ENCODE peak calls at places on chromosomes 12 and 14, in seven cellular contexts. H is upper lobe of left lung, K is tibial nerve, R is IMR-90, O is NB4, N is Peyer's patch, X is transverse colon. D is an unnamed sample.

GRCh38 chr14:85076111-85076510 is 453.8 kb upstream of the FLRT2 start:
- DNase-seq in H (no peak), K (no peak), R (no peak), O (no peak), N (no peak), X (no peak), D (no peak)

GRCh38 chr12:57737467-57738141 is 938 bp downstream of the AGAP2 start:
- DNase-seq in H (peak), K (no peak), R (peak), O (no peak), N (peak), X (no peak), D (no peak)

GRCh38 chr12:48296586-48297396 is 53.9 kb downstream of the ZNF641 start:
- DNase-seq in H (peak), K (peak), R (peak), O (peak), N (peak), X (peak), D (peak)

GRCh38 chr12:89349814-89350213 is 2.5 kb downstream of the DUSP6 start:
- DNase-seq in H (no peak), K (no peak), R (peak), O (peak), N (no peak), X (peak), D (peak)

GRCh38 chr14:58292192-58292591 is 6.2 kb upstream of the ARID4A start:
- DNase-seq in H (no peak), K (no peak), R (no peak), O (no peak), N (no peak), X (no peak), D (no peak)

GRCh38 chr12:46803517-46803916 is 22.3 kb downstream of the SLC38A4 start:
- DNase-seq in H (no peak), K (no peak), R (no peak), O (no peak), N (no peak), X (no peak), D (no peak)

GRCh38 chr14:86654558-86655184 is 1124.7 kb downstream of the FLRT2 start:
- DNase-seq in H (no peak), K (peak), R (peak), O (peak), N (no peak), X (peak), D (peak)

GRCh38 chr12:42296503-42297109 is 29.3 kb downstream of the ZCRB1 start:
- DNase-seq in H (no peak), K (no peak), R (no peak), O (peak), N (no peak), X (no peak), D (no peak)

GRCh38 chr12:58081488-58081887 is 140.1 kb downstream of the ATP23 start:
- DNase-seq in H (no peak), K (no peak), R (no peak), O (no peak), N (no peak), X (no peak), D (no peak)

GRCh38 chr14:81219821-81220487 is 805 bp downstream of the GTF2A1 start:
- DNase-seq in H (peak), K (no peak), R (peak), O (peak), N (peak), X (peak), D (peak)

GRCh38 chr14:81221579-81222102 is 882 bp upstream of the GTF2A1 start:
- DNase-seq in H (no peak), K (no peak), R (peak), O (peak), N (no peak), X (no peak), D (no peak)

GRCh38 chr14:81220488-81220766 is 332 bp downstream of the GTF2A1 start:
- DNase-seq in H (no peak), K (no peak), R (no peak), O (no peak), N (no peak), X (no peak), D (no peak)

GRCh38 chr14:81219210-81219820 is 1.4 kb downstream of the GTF2A1 start:
- DNase-seq in H (peak), K (peak), R (peak), O (peak), N (peak), X (peak), D (peak)

DNA sequence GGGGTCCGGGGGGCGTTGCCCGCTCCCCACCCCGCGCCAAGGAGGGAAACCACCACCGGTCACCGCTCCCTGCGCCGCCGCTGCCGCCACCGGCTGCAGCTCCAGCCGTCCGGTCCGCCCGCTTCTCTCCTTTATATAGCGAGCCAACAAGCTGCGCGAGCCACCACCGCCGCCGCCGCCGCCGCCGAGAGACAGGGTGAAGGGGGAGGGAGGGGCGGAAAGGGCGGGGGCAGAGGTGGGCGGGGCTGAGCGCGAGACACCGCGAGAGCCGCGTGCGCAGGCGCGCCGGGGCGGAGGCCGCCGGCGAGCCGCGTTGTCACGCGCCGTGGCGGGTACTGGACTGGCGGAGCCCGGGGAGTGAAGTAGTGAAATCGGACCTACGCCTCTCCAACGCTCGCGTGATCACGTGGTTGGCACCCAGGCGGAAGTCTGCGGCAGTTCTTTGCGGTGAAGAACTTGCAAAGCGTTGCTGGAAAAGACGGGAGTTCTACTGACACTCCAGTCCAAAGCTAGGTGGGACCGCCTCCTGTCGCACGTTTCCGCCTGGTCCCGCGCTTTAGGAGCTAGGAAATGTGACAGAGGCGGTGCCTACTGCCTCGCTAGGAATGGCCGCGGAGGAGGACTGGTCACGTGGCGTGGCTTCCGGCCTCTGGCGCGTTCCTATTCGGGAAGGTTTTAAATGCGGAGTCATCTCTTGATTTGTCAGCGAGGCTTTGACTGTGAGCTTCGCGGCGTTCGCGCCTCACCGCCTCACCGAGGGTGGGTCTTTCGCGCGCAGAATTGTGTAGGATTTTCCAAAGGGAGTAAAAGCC is at the start of gene GTF2A1:
- DNase-seq in H (peak), K (peak), R (peak), O (peak), N (peak), X (peak), D (peak)
- TF ChIP-seq POLR2A in H (peak), K (peak), R (peak), O (peak), N (peak), X (peak), D (no peak)

GRCh38 chr14:68598621-68599447 is 194.0 kb downstream of the ZFP36L1 start:
- DNase-seq in H (peak), K (peak), R (peak), O (peak), N (peak), X (peak), D (peak)
- TF ChIP-seq POLR2A in H (no peak), K (no peak), R (no peak), O (no peak), N (no peak), X (no peak), D (no peak)

GRCh38 chr14:100239840-100240724 is 1.1 kb downstream of the YY1 start:
- DNase-seq in H (peak), K (peak), R (peak), O (peak), N (peak), X (peak), D (peak)

GRCh38 chr14:100238419-100239199 is at the start of gene YY1:
- DNase-seq in H (peak), K (peak), R (peak), O (peak), N (peak), X (peak), D (peak)

GRCh38 chr14:100239200-100239839 is 376 bp downstream of the YY1 start:
- DNase-seq in H (peak), K (peak), R (no peak), O (peak), N (peak), X (peak), D (peak)

GRCh38 chr14:100236873-100237272 is 2.1 kb upstream of the YY1 start:
- DNase-seq in H (no peak), K (no peak), R (no peak), O (no peak), N (no peak), X (no peak), D (no peak)

GRCh38 chr14:100237735-100238418 is 1.1 kb upstream of the YY1 start:
- DNase-seq in H (no peak), K (no peak), R (peak), O (peak), N (no peak), X (peak), D (peak)
- TF ChIP-seq POLR2A in H (no peak), K (no peak), R (no peak), O (peak), N (no peak), X (no peak), D (no peak)

GRCh38 chr14:93727039-93727740 is 61.1 kb downstream of the PRIMA1 start:
- DNase-seq in H (peak), K (no peak), R (no peak), O (no peak), N (no peak), X (no peak), D (no peak)
- TF ChIP-seq POLR2A in H (no peak), K (no peak), R (no peak), O (no peak), N (no peak), X (no peak), D (no peak)

DNA sequence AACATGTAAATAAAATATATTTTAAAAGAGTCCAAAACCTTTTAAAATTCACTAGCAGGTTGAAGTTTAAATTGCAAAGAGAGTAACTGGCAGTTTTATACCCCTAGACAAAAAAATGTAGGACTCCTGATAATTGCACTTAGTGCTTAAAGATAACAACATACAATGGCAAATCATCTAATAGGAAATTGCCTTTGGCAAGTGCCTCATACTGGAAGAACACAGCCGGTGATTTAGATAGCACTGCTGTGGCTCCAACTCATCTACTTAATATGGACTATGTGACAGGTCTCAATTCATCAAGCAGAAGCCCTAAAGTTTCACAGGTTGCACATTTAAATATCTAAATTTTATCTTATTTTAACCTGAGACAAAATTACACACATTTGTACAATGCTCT is 13.4 kb downstream of the C12orf50 start:
- DNase-seq in H (no peak), K (no peak), R (no peak), O (no peak), N (no peak), X (no peak), D (no peak)
- TF ChIP-seq POLR2A in H (no peak), K (no peak), R (no peak), O (no peak), N (no peak), X (no peak), D (no peak)

GRCh38 chr14:64114796-64115195 is 179.4 kb downstream of the ESR2 start:
- DNase-seq in H (no peak), K (no peak), R (no peak), O (peak), N (no peak), X (no peak), D (no peak)

GRCh38 chr14:64113279-64113678 is 180.9 kb downstream of the ESR2 start:
- DNase-seq in H (peak), K (no peak), R (no peak), O (peak), N (peak), X (peak), D (no peak)

GRCh38 chr14:64112859-64113258 is 181.3 kb downstream of the ESR2 start:
- DNase-seq in H (no peak), K (no peak), R (no peak), O (peak), N (peak), X (peak), D (no peak)

GRCh38 chr14:64115401-64115800 is 178.8 kb downstream of the ESR2 start:
- DNase-seq in H (no peak), K (no peak), R (no peak), O (peak), N (no peak), X (no peak), D (no peak)

DNA sequence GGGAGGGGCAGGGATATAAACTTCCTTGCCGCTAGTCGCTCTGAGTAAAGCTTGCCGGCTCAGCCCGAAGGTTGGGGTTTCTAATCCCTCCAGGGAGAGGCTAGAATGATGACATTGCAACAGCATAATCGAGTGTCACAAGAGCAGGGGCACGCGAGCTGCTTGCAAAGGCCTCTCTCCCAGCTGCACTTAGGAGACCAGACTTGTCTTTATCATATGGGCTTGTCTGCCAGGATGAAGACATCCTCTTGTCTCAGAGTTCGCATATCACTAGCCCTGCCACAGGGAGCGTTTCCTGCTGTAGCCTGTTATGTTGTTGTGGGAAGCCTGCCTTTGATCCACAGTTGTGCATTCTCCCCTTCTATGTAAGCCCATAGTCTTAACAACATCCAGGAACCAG is 180.0 kb downstream of the ESR2 start:
- DNase-seq in H (no peak), K (no peak), R (peak), O (peak), N (peak), X (no peak), D (no peak)
- TF ChIP-seq POLR2A in H (no peak), K (no peak), R (no peak), O (no peak), N (no peak), X (no peak), D (no peak)

GRCh38 chr14:37210448-37210847 is 12.7 kb downstream of the MIPOL1 start:
- DNase-seq in H (no peak), K (no peak), R (no peak), O (no peak), N (no peak), X (no peak), D (no peak)

GRCh38 chr14:37215345-37215744 is 17.6 kb downstream of the MIPOL1 start:
- DNase-seq in H (no peak), K (no peak), R (no peak), O (no peak), N (no peak), X (no peak), D (no peak)

GRCh38 chr14:37213016-37213415 is 15.3 kb downstream of the MIPOL1 start:
- DNase-seq in H (no peak), K (no peak), R (no peak), O (no peak), N (no peak), X (no peak), D (no peak)
- TF ChIP-seq POLR2A in H (no peak), K (no peak), R (no peak), O (no peak), N (no peak), X (no peak), D (no peak)

D was measured in lower leg skin.